ENCODE peak calls at places on chromosomes 13 and 19, in seven cellular contexts. R is lung, J is thoracic aorta, W is IMR-90, G is A549, O is WERI-Rb-1, S is spleen. Z is an unnamed sample.

GRCh38 chr13:36700170-36700569 is 26.4 kb downstream of the SERTM1 start:
- DNase-seq in W (no peak), O (no peak), J (no peak), R (no peak), S (no peak), G (no peak), Z (no peak)

GRCh38 chr13:26456578-26457119 is 100.8 kb upstream of the WASF3 start:
- DNase-seq in O (no peak), G (no peak), S (no peak), R (no peak), J (no peak), W (no peak), Z (no peak)

GRCh38 chr19:49752701-49753100 is 10.4 kb downstream of the TSKS start:
- DNase-seq in S (no peak), R (no peak), O (no peak), G (no peak), W (no peak), J (no peak), Z (no peak)

GRCh38 chr13:48009298-48009697 is 8.2 kb upstream of the SUCLA2 start:
- DNase-seq in J (no peak), G (peak; percentile 65), W (peak; percentile 51), R (no peak), O (no peak), S (no peak), Z (no peak)

GRCh38 chr13:39916330-39916729 is 260.9 kb downstream of the COG6 start:
- DNase-seq in O (no peak), S (no peak), R (no peak), W (no peak), G (no peak), J (no peak), Z (no peak)

GRCh38 chr13:95335667-95336066 is 34.4 kb upstream of the ABCC4 start:
- DNase-seq in W (no peak), J (no peak), R (no peak), S (no peak), O (no peak), G (no peak), Z (no peak)

GRCh38 chr13:112711528-112712265 is 21.9 kb downstream of the ATP11A start:
- DNase-seq in G (peak; percentile 80), R (peak; percentile 86), W (peak; percentile 98), O (no peak), S (peak; percentile 82), J (peak; percentile 74), Z (no peak)

GRCh38 chr19:34134190-34135032 is 37.9 kb upstream of the LSM14A start:
- DNase-seq in G (peak; percentile 93), S (peak; percentile 96), R (peak; percentile 87), W (peak; percentile 47), J (peak; percentile 22), O (peak; percentile 91), Z (no peak)

GRCh38 chr19:41039806-41040205 is 48.4 kb upstream of the CYP2A13 start:
- DNase-seq in R (no peak), W (no peak), S (no peak), J (no peak), G (no peak), O (no peak), Z (no peak)

GRCh38 chr19:11539495-11540365 is 1.1 kb downstream of the CNN1 start:
- DNase-seq in G (no peak), W (peak; percentile 22), S (no peak), R (no peak), O (peak; percentile 68), J (no peak), Z (no peak)

GRCh38 chr19:49533551-49534488 is 6.0 kb downstream of the RCN3 start:
- DNase-seq in O (peak; percentile 69), R (peak; percentile 71), W (peak; percentile 28), J (no peak), G (peak; percentile 85), S (peak; percentile 94), Z (peak; percentile 93)

GRCh38 chr13:37179646-37180045 is 74.2 kb upstream of the CSNK1A1L start:
- DNase-seq in G (no peak), R (no peak), S (no peak), O (no peak), W (no peak), J (no peak), Z (no peak)

GRCh38 chr19:47095707-47096704 is 17.6 kb downstream of the ZC3H4 start:
- DNase-seq in W (no peak), G (peak; percentile 62), J (no peak), O (no peak), R (peak; percentile 91), S (no peak), Z (peak; percentile 54)

GRCh38 chr19:50300814-50301606 is 28.2 kb downstream of the KCNC3 start:
- DNase-seq in J (no peak), W (peak; percentile 79), S (no peak), G (peak; percentile 81), R (no peak), O (no peak), Z (no peak)

GRCh38 chr19:15869109-15869555 is 28.7 kb downstream of the CYP4F2 start:
- DNase-seq in R (peak; percentile 60), W (no peak), J (no peak), O (peak; percentile 22), S (no peak), G (peak; percentile 56), Z (no peak)

GRCh38 chr13:84126671-84127171 is 244.4 kb upstream of the SLITRK1 start:
- DNase-seq in R (no peak), G (no peak), W (no peak), S (peak; percentile 69), J (no peak), O (no peak), Z (no peak)

GRCh38 chr19:56193981-56194380 is 3.6 kb downstream of the ZSCAN5B start:
- DNase-seq in R (no peak), J (no peak), O (peak; percentile 60), W (no peak), G (no peak), S (no peak), Z (no peak)

GRCh38 chr19:13018037-13018914 is 23.0 kb downstream of the NFIX start:
- DNase-seq in O (no peak), R (no peak), S (no peak), J (no peak), W (peak; percentile 35), G (no peak), Z (no peak)

DNA sequence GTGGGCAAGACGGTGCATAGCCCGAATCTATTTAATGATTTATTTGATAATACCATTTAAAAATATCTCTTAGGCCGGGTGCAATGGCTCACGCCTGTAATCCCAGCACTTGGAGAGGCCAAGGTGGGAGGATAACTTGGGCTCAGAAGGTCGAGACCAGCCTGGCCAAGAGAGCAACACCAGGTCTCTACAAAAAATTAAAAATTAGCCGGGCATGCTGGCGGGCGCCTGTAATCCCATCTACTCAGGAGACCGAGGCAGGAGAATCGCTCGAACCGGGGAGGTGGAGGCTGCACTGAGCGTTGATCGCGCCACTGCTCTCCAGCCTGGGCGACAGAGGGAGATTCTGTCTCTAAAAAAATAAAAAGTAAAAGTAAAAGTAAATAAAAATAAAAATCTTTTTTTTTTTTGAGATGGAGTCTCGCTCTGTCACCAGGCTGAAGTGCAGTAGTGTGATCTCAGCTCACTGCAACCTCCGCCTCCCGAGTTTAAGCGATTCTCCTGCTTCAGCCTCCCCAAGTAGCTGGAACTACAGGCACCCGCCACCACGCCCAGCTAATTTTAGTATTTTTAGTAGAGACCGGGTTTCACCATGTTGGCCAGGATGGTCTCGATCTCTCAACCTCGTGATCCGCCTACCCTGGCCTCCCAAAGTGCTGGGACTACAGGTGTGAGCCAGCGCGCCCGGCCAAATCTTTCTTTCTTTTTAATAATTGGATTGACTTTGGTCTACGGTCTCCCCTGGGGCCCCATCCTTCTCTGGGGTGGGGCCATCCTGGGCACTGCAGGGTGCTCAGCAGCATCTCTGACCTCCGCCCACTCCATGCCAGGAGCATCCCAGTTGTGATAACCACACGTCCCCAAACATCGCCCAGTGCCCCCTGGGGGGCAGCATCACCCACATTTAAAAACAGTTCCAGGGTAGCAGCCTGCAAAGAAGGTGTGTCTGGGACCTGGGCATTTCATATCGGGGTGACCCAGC is 90.7 kb downstream of the GNG7 start:
- DNase-seq in W (no peak), S (no peak), R (no peak), G (no peak), O (no peak), J (no peak), Z (peak; percentile 54)
- TF ChIP-seq CTCF in W (no peak), S (no peak), R (no peak), G (no peak), O (peak; percentile 11), J (no peak), Z (peak; percentile 59)

DNA sequence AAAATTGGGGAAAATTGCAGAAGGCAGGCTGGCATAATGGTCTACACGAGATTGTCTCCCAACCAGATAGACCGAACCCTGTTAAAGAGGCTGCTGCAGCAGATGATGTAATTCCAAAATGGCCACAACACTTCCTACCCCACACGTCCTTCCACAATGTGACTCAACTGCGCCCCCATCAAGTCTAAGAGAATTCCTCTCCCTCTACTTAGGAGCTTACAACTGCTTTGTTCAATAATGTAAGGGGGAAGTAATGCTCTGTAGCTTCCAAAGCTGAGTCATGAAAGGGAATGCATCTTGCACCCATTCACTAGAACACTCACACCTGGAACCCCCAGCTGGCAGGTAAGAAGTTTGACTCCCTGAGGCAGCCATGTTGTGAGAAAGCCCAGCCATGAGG is 117.8 kb upstream of the IRS2 start:
- DNase-seq in R (no peak), O (peak; percentile 73), J (no peak), G (peak; percentile 47), W (no peak), S (no peak), Z (no peak)
- TF ChIP-seq CTCF in R (no peak), O (peak; percentile 24), J (no peak), G (no peak), W (no peak), S (no peak), Z (no peak)

GRCh38 chr19:2579678-2580280 is 103.9 kb downstream of the GADD45B start:
- DNase-seq in W (no peak), S (peak; percentile 47), J (no peak), G (no peak), O (no peak), R (no peak), Z (peak; percentile 60)
- TF ChIP-seq CTCF in W (no peak), S (no peak), J (no peak), G (no peak), O (no peak), R (no peak), Z (peak; percentile 66)

GRCh38 chr13:46043647-46044046 is 8.9 kb downstream of the ZC3H13 start:
- DNase-seq in G (no peak), W (no peak), O (no peak), R (no peak), S (no peak), J (no peak), Z (no peak)
- TF ChIP-seq CTCF in G (no peak), W (no peak), O (no peak), R (no peak), S (no peak), J (no peak), Z (no peak)

DNA sequence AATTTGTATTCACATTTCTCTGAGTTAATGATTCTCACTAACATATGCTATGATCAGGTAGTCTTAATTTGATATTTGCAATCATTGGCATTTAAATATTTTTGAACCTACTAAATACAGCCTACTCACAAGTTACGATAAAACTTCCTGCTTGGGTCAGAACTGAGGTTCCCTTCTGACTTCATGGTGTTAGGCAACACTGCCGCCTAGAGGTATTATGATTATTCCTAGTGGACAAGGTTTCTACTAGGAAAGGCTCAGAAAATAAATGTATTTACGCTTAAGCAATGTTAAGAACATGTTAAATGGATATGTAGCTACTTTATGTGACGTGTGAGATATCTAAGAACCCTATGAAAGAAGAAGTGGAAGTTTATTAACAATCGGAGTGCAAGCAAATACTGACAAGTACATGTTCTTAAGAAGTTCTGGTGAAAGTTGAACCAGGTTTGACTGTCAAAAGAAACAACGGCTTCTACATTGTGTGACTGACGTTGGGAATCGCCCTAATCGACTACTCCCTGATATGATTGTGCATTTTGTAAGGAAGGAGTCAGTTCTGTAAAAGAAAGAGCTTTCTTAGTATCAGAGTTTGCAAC is 1395.8 kb downstream of the SLITRK5 start:
- DNase-seq in J (no peak), O (peak; percentile 67), S (no peak), W (peak; percentile 0), R (peak; percentile 31), G (peak; percentile 39), Z (no peak)
- TF ChIP-seq CTCF in J (peak; percentile 42), O (peak; percentile 79), S (peak; percentile 31), W (no peak), R (peak; percentile 40), G (peak; percentile 43), Z (peak; percentile 86)